ENCODE peak calls at places on chromosome 4, in four cellular contexts. L is WTC11, H is HepG2, K is GM12878. B is an unnamed sample.
A peak's percentile ranks its signal among the peaks of the same experiment; 100 is the strongest.

GRCh38 chr4:15963001-15963451 is at the start of gene FGFBP2:
- DNase-seq in L (peak; percentile 73), H (peak; percentile 33), K (no peak), B (no peak)

GRCh38 chr4:174714393-174715211 is 114.4 kb downstream of the GLRA3 start:
- DNase-seq in L (peak; percentile 53), H (peak; percentile 17), K (no peak), B (peak; percentile 74)

GRCh38 chr4:105951198-105951597 is 55.9 kb downstream of the NPNT start:
- DNase-seq in L (no peak), H (no peak), K (no peak), B (no peak)

GRCh38 chr4:6909113-6909969 is at the start of gene TBC1D14:
- DNase-seq in L (peak; percentile 85), H (peak; percentile 74), K (no peak), B (peak; percentile 96)

GRCh38 chr4:77861500-77861899 is 1.1 kb upstream of the MRPL1 start:
- DNase-seq in L (no peak), H (peak; percentile 3), K (no peak), B (no peak)

GRCh38 chr4:86414686-86415085 is 54.8 kb upstream of the MAPK10 start:
- DNase-seq in L (no peak), H (no peak), K (no peak), B (no peak)

GRCh38 chr4:152534541-152535231 is 1.2 kb downstream of the FBXW7 start:
- DNase-seq in L (peak; percentile 41), H (no peak), K (no peak), B (peak; percentile 49)

GRCh38 chr4:104344342-104344980 is 150.2 kb downstream of the CXXC4 start:
- DNase-seq in L (no peak), H (no peak), K (no peak), B (no peak)

GRCh38 chr4:185149392-185149791 is 6.3 kb downstream of the SLC25A4 start:
- DNase-seq in L (no peak), H (no peak), K (no peak), B (no peak)

GRCh38 chr4:31360786-31361185 is 640.6 kb downstream of the PCDH7 start:
- DNase-seq in L (no peak), H (no peak), K (no peak), B (no peak)

GRCh38 chr4:133095591-133095990 is 53.5 kb upstream of the PCDH10 start:
- DNase-seq in L (no peak), H (no peak), K (no peak), B (no peak)

GRCh38 chr4:40969499-40969898 is 219.7 kb downstream of the NSUN7 start:
- DNase-seq in L (no peak), H (no peak), K (no peak), B (no peak)

GRCh38 chr4:15451866-15452765 is 17.6 kb upstream of the CC2D2A start:
- DNase-seq in L (no peak), H (no peak), K (no peak), B (no peak)

GRCh38 chr4:14415146-14415545 is 587.1 kb upstream of the CPEB2 start:
- DNase-seq in L (no peak), H (no peak), K (no peak), B (no peak)

GRCh38 chr4:9765091-9765490 is 16.3 kb upstream of the DRD5 start:
- DNase-seq in L (peak; percentile 63), H (peak; percentile 15), K (no peak), B (peak; percentile 11)

GRCh38 chr4:68256284-68256683 is 10.8 kb upstream of the TMPRSS11B start:
- DNase-seq in L (no peak), H (no peak), K (no peak), B (peak; percentile 67)

GRCh38 chr4:147418206-147418605 is 62.7 kb upstream of the EDNRA start:
- DNase-seq in L (no peak), H (no peak), K (no peak), B (no peak)

GRCh38 chr4:169999923-170000322 is 26.3 kb downstream of the MFAP3L start:
- DNase-seq in L (no peak), H (no peak), K (no peak), B (no peak)

GRCh38 chr4:139245590-139245989 is 34.4 kb downstream of the MGARP start:
- DNase-seq in L (no peak), H (no peak), K (no peak), B (no peak)

GRCh38 chr4:17232575-17233253 is 279.2 kb downstream of the QDPR start:
- DNase-seq in L (no peak), H (no peak), K (no peak), B (no peak)

GRCh38 chr4:182806259-182807252 is 110.6 kb downstream of the DCTD start:
- DNase-seq in L (peak; percentile 92), H (peak; percentile 35), K (no peak), B (peak; percentile 77)

GRCh38 chr4:18314731-18315130 is 293.2 kb upstream of the LCORL start:
- DNase-seq in L (no peak), H (no peak), K (no peak), B (no peak)

GRCh38 chr4:89110541-89110985 is 770 bp upstream of the TIGD2 start:
- DNase-seq in L (peak; percentile 39), H (no peak), K (no peak), B (no peak)

GRCh38 chr4:89788243-89789072 is 48.5 kb downstream of the SNCA start:
- DNase-seq in L (no peak), H (no peak), K (no peak), B (no peak)

GRCh38 chr4:40587826-40588225 is 41.8 kb downstream of the RBM47 start:
- DNase-seq in L (no peak), H (no peak), K (no peak), B (no peak)

GRCh38 chr4:166498541-166498940 is 625.5 kb downstream of the TLL1 start:
- DNase-seq in L (no peak), H (no peak), K (no peak), B (no peak)

GRCh38 chr4:42673084-42673429 is 16.2 kb upstream of the ATP8A1 start:
- DNase-seq in L (no peak), H (no peak), K (no peak), B (no peak)

GRCh38 chr4:104966349-104967033 is 180.2 kb upstream of the TET2 start:
- DNase-seq in L (no peak), H (no peak), K (peak; percentile 96), B (no peak)

GRCh38 chr4:81626851-81627250 is 155.1 kb upstream of the RASGEF1B start:
- DNase-seq in L (no peak), H (no peak), K (no peak), B (no peak)

DNA sequence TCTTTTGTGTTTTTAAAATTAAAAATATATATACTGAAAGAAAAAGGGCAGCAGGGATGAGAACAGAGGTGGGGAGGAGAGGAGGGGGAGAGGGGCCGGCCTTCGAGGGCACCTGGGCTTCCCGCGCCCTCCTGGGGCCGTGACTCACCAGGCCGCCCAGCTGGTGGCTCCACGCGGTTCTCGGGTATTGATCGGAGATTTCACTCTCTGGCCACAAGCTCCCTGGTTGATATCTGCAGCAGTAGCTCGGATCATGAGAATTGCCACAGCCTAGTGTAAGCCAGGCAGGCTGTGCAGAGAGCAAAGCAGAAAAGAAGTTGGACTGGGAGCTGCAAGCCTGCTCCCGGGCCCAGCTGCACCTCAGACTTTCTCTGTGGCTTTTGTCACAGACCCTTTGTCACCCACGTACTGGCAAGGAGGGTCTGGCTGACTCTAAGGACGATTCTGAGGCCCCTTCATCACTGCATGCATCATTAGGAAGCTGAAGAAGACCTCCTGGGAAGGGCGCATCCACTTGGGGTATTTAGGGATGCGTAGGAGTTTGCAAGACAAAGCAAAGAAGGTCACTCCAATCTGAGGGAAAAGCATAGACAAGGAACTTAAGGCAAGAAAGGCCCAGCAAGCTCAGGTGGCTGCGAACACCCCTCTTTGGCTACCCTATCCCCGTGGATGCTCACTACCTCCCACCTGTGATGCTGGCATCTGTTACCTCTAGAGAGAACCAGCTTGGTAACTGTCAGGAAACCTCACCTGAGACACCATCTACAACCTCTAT is 71.7 kb downstream of the CPZ start:
- DNase-seq in L (no peak), H (no peak), K (no peak), B (no peak)
- TF ChIP-seq CREM in L (no peak), H (no peak), K (no peak), B (no peak)

DNA sequence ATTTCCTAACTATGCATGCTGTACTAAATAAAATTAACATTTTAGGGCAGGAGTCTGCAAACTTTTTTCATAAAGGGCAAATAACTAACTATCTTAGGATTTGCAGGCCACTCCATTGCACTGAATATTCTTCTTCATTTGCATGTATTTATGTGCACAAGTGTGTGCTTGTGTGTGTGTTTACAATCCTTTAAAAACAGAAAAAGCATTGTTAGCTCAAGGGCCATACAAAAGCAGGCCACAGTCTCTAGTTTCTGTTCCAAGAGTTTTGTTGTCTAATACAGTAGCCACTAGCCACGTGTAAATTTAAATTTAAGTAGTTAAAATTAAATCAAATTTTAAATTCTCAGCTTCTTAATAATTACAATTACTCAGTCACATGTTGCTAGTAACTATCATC is 621.8 kb downstream of the TMA16 start:
- DNase-seq in L (no peak), H (no peak), K (no peak), B (no peak)
- TF ChIP-seq CREM in L (no peak), H (no peak), K (no peak), B (no peak)

DNA sequence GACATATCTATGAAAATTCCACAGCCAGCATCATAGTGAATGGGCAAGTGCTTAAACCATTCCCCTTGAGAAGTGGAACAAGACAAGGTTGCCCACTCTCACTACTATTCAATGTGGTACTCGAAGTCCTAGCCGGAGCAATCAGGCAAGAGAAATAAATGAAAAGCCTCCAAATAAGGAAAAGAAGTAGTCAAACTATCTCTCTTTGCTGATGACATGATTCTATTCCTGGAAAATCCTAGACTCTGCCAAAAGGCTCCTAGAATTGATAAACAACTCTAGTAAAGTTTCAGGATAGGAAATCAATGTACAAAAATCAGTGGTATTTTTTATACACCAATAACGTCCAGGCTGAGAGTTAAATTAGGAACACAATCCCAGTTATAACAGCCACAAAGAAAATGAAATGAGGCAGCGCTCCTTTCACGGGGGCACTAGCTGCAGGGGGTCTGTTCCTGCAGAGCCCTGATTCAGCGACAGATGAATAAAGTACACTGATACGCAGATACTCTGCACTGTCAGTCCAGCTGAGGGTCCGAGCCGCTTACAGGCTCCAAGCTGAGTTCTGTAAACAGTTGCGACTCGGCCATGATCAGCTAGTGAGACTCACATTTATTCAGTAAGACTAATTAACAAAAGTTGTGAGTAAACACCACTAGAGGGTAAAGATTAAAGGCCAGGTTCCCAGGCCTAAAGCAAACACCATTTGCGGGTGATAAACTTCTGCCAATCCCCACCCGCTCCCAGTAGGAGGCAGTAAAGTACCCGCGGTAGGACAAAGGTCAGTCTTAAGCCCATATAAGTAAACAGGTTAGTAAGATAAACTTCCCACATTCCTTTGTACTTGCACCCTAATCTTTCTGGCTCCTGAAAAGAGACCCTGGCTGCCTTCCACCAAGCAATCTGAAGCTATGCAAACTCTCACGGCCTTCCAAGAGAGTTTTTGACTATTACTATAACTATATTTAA is 290.6 kb upstream of the GRID2 start:
- DNase-seq in L (peak; percentile 73), H (peak; percentile 35), K (no peak), B (no peak)
- TF ChIP-seq CREM in L (no peak), H (no peak), K (no peak), B (no peak)

DNA sequence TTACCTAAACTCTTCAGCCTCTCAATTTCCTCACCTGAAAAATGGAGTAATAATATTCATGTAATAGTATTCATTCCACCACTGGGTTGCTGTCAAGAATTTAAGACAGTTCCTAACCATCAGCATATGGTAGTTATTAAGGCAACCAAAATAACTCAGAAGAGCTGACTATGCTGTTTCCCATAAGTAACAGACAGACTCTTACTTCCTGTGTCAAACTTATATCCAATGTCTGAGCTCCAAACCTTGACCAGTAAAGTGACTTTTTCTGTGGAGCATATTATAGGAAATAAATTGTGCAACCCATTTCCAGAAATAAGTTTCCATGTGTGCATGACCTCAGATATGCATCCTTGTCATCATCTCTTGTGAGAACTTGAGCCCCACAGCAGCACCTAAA is 78.7 kb downstream of the HADH start:
- DNase-seq in L (no peak), H (no peak), K (no peak), B (no peak)
- TF ChIP-seq CREM in L (no peak), H (no peak), K (no peak), B (no peak)

B was measured in K562.